ENCODE peak calls at places on chromosomes 16 and 17, in four cellular contexts. W is H9, X is IMR-90, G is neuronal stem cell. I is an unnamed sample.

GRCh38 chr17:19876524-19877161 is 8.9 kb upstream of the ULK2 start:
- DNase-seq in W (no peak), X (no peak), G (no peak), I (no peak)

GRCh38 chr17:80859004-80859941 is 132.4 kb upstream of the CHMP6 start:
- DNase-seq in W (peak; percentile 67), X (peak; percentile 97), G (no peak), I (peak; percentile 27)

GRCh38 chr16:35197656-35198055 is 1738.2 kb downstream of the TP53TG3F start:
- DNase-seq in W (no peak), X (no peak), G (no peak), I (no peak)

GRCh38 chr17:16926591-16927451 is 45.1 kb downstream of the TNFRSF13B start:
- DNase-seq in W (no peak), X (no peak), G (no peak), I (no peak)

GRCh38 chr17:37261286-37261685 is 114.5 kb upstream of the C17orf78 start:
- DNase-seq in W (no peak), X (peak; percentile 27), G (no peak), I (peak; percentile 14)

GRCh38 chr16:13696017-13696416 is 223.9 kb upstream of the ERCC4 start:
- DNase-seq in W (no peak), X (no peak), G (no peak), I (no peak)

GRCh38 chr17:40352779-40353394 is 11.7 kb downstream of the GJD3 start:
- DNase-seq in W (no peak), X (no peak), G (no peak), I (no peak)

GRCh38 chr16:70777973-70778406 is 23.0 kb downstream of the VAC14 start:
- DNase-seq in W (no peak), X (peak; percentile 31), G (no peak), I (no peak)

GRCh38 chr17:81715872-81716673 is 4.0 kb downstream of the SLC25A10 start:
- DNase-seq in W (no peak), X (no peak), G (no peak), I (no peak)

GRCh38 chr16:54244061-54244886 is 42.3 kb downstream of the IRX3 start:
- DNase-seq in W (no peak), X (no peak), G (no peak), I (no peak)

GRCh38 chr16:71230122-71230845 is at the start of gene HYDIN:
- DNase-seq in W (peak; percentile 95), X (peak; percentile 30), G (peak; percentile 88), I (peak; percentile 27)

GRCh38 chr17:67157732-67158639 is 87.0 kb downstream of the HELZ start:
- DNase-seq in W (no peak), X (peak; percentile 57), G (no peak), I (peak; percentile 44)

GRCh38 chr17:34237458-34237857 is 17.6 kb upstream of the CCL2 start:
- DNase-seq in W (no peak), X (no peak), G (no peak), I (no peak)

GRCh38 chr17:38579934-38580333 is 25.8 kb downstream of the SRCIN1 start:
- DNase-seq in W (peak; percentile 89), X (peak; percentile 13), G (no peak), I (peak; percentile 14)

GRCh38 chr16:66524601-66525164 is 25.2 kb downstream of the TK2 start:
- DNase-seq in W (no peak), X (no peak), G (no peak), I (no peak)

GRCh38 chr17:76008630-76009425 is 8.2 kb downstream of the CDK3 start:
- DNase-seq in W (no peak), X (no peak), G (no peak), I (no peak)

GRCh38 chr17:57888311-57889216 is 38.7 kb upstream of the MRPS23 start:
- DNase-seq in W (no peak), X (no peak), G (no peak), I (no peak)

GRCh38 chr16:84718-85452 is 6.9 kb downstream of the MPG start:
- DNase-seq in W (no peak), X (peak; percentile 96), G (no peak), I (peak; percentile 97)

GRCh38 chr17:51029568-51030463 is 90.9 kb downstream of the SPAG9 start:
- DNase-seq in W (no peak), X (peak; percentile 54), G (no peak), I (peak; percentile 71)

GRCh38 chr17:44531019-44531418 is 26.3 kb upstream of the FZD2 start:
- DNase-seq in W (no peak), X (no peak), G (no peak), I (no peak)

GRCh38 chr17:20989991-20990855 is 52.6 kb downstream of the USP22 start:
- DNase-seq in W (no peak), X (no peak), G (no peak), I (no peak)

GRCh38 chr16:66927012-66927436 is 1.7 kb upstream of the RRAD start:
- DNase-seq in W (peak; percentile 54), X (peak; percentile 88), G (no peak), I (peak; percentile 97)

GRCh38 chr17:10169274-10169673 is 29.1 kb downstream of the GAS7 start:
- DNase-seq in W (no peak), X (no peak), G (no peak), I (peak; percentile 68)

DNA sequence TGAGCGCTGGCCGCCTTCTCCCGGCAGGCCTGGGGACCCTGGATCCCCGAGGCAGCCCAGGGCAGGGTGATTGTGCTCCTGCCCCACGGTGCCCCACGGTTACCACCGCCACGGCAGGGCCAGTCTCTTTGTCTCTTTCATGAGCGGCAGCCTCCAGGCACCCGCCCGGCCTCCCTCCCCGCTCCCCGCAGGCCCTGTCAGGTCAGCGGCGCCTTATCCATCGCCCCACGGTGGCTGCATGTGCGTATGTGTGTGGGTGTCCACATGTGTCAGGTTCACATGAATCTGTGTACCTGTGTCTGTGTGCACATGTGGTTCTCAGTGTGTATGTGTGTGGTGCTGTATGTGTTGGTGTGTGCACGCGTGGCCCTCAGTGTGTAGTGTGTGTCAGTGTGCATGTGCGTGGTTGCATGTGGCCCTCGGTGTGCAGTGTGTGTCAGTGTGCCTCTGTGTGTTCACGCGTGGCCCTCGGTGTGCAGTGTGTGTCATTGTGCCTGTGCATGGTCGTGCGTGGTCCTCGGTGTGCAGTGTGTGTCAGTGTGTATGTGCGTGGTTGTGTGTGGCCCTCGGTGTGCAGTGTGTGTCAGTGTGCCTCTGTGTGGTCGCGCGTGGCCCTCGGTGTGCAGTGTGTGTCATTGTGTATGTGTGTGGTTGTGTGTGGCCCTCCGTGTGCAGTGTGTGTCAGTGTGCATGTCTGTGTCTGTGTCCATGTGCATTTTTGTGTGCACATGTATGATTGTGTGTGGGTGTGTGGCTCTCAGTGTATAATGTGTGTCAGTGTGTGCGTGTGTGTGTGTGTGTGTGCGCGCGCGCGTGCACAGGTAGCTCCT is 239.2 kb upstream of the GSE1 start:
- DNase-seq in W (no peak), X (no peak), G (no peak), I (no peak)
- H3K4ac ChIP-seq in W (no peak overlapping the region), X (peak overlapping the region; percentile 41), G (peak overlapping the region; percentile 99), I (peak overlapping the region; percentile 90)

DNA sequence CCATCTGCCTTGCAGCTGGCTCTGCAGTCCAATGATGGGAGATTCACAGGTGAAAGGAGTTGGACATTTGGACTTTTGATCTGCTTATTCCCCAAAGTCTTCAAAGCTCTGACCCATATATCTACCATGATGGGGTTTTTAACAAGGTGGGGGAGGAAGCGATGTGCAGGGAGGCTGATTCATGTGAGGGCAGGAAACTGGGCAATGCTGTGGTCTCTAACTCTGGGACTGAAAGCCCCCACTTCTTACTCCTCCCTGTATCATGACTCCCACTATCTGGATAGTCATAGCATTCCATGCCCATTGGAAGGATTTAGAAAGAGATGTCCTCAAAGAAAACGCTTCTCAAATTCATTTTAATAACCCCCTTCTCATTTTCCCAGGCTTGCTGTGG is 16.3 kb downstream of the HOXB1 start:
- DNase-seq in W (no peak), X (no peak), G (no peak), I (no peak)
- H3K14ac ChIP-seq in W (no peak overlapping the region), X (no peak overlapping the region), G (no peak overlapping the region), I (no peak overlapping the region)

DNA sequence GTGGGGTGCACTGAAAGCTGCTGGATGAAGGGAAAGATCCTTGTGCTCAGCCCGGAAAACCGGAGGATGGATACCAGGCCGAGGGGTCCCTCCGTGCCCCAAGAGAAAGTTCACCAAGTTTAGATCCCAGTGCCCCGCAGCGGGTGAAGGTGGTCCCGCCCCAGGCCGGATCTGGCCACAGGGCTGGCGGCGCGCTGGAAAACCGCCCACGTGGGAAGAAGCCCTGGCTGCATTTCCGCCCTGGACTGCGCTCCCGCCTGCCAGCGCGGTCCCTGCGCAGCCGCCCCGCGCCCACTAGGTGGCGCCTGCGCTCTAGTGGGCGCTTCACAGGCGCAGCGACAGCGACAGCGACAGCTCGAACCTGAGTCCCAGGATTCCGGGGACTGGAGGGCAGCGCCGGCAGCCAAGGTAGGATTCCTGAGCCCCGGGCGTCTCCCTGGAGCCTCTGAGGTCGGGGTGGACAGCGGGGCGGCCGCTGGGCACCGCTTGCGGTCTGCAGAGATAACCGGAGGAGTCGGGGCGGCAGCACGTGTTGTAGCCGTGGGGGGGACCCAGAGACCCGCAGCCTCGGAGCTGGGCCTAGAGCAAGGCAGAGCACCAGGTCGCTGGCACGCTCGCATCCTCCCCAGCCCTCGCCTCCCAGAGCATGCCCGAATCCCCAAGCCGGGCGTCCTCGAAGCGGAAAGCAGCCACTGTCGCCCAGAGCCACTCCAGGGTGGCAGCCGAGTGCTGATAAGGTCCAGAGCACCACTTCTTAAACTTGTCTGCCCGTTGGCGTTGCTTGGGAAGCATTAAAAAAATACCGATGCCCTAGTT is at the start of gene CHD9:
- DNase-seq in W (peak; percentile 92), X (peak; percentile 80), G (peak; percentile 89), I (peak; percentile 89)
- H4K91ac ChIP-seq in W (no peak within 1 kb of the TSS), X (peak within 1 kb of the TSS; percentile 84), G (peak within 1 kb of the TSS; percentile 22), I (peak within 1 kb of the TSS; percentile 77)

GRCh38 chr17:52237151-52237550 is 78.6 kb upstream of the CA10 start:
- DNase-seq in W (no peak), X (no peak), G (no peak), I (no peak)

GRCh38 chr17:52233632-52234031 is 75.1 kb upstream of the CA10 start:
- DNase-seq in W (no peak), X (no peak), G (no peak), I (no peak)

GRCh38 chr17:52233176-52233575 is 74.7 kb upstream of the CA10 start:
- DNase-seq in W (no peak), X (no peak), G (no peak), I (no peak)

GRCh38 chr17:52235416-52235960 is 77.0 kb upstream of the CA10 start:
- DNase-seq in W (no peak), X (no peak), G (no peak), I (no peak)
- H3K4ac ChIP-seq in W (no peak overlapping the region), X (no peak overlapping the region), G (no peak overlapping the region), I (no peak overlapping the region)

I was measured in mesenchymal stem cell.